ENCODE peak calls at places on chromosomes 1 and 21, in eight cellular contexts. G, C, Q, L, D, O, N and S are unnamed samples. For H3K4me1, the result is how much of the 10 kb centered on the place peaks cover.

GRCh38 chr1:9882296-9882944 is 27.6 kb downstream of the CTNNBIP1 start:
- DNase-seq in G (no peak), C (no peak), Q (no peak), L (no peak), D (no peak), O (no peak), N (no peak), S (no peak)

GRCh38 chr1:220498188-220498587 is 29.7 kb upstream of the MARK1 start:
- DNase-seq in G (no peak), C (no peak), Q (no peak), L (no peak), D (no peak), O (no peak), N (no peak), S (no peak)

GRCh38 chr1:30260318-30260717 is 463.1 kb downstream of the MATN1 start:
- DNase-seq in G (no peak), C (no peak), Q (no peak), L (no peak), D (no peak), O (no peak), N (no peak), S (no peak)

GRCh38 chr1:43317817-43318471 is 17.2 kb downstream of the TIE1 start:
- DNase-seq in G (peak), C (no peak), Q (no peak), L (no peak), D (no peak), O (no peak), N (no peak), S (no peak)

GRCh38 chr1:32144033-32144432 is 35.4 kb upstream of the TXLNA start:
- DNase-seq in G (no peak), C (no peak), Q (no peak), L (no peak), D (no peak), O (no peak), N (peak), S (no peak)

GRCh38 chr1:65423884-65424655 is 3.6 kb downstream of the LEPR start:
- DNase-seq in G (peak), C (peak), Q (no peak), L (no peak), D (peak), O (peak), N (peak), S (no peak)

GRCh38 chr1:14571810-14572767 is 26.4 kb upstream of the KAZN start:
- DNase-seq in G (peak), C (no peak), Q (no peak), L (peak), D (no peak), O (no peak), N (no peak), S (no peak)

GRCh38 chr1:18922848-18923475 is 20.6 kb upstream of the ALDH4A1 start:
- DNase-seq in G (no peak), C (no peak), Q (no peak), L (no peak), D (no peak), O (no peak), N (no peak), S (no peak)

GRCh38 chr21:17386498-17386897 is 126.3 kb upstream of the CXADR start:
- DNase-seq in G (no peak), C (no peak), Q (no peak), L (peak), D (no peak), O (no peak), N (no peak), S (no peak)

GRCh38 chr1:54476231-54477109 is 70.3 kb upstream of the SSBP3 start:
- DNase-seq in G (no peak), C (no peak), Q (no peak), L (no peak), D (no peak), O (no peak), N (peak), S (no peak)

GRCh38 chr21:31946236-31946635 is 73.4 kb downstream of the HUNK start:
- DNase-seq in G (no peak), C (no peak), Q (no peak), L (no peak), D (no peak), O (no peak), N (no peak), S (no peak)

GRCh38 chr1:37952738-37953137 is 5.9 kb upstream of the INPP5B start:
- DNase-seq in G (no peak), C (no peak), Q (no peak), L (no peak), D (no peak), O (no peak), N (no peak), S (no peak)

GRCh38 chr1:42322577-42322976 is 12.5 kb downstream of the FOXJ3 start:
- DNase-seq in G (no peak), C (no peak), Q (no peak), L (no peak), D (no peak), O (no peak), N (peak), S (no peak)

GRCh38 chr1:1290238-1290731 is 10.0 kb downstream of the SCNN1D start:
- DNase-seq in G (peak), C (peak), Q (no peak), L (peak), D (no peak), O (peak), N (peak), S (peak)

GRCh38 chr1:230270185-230270939 is 155.8 kb downstream of the PGBD5 start:
- DNase-seq in G (peak), C (no peak), Q (no peak), L (peak), D (no peak), O (peak), N (no peak), S (no peak)

GRCh38 chr1:27624467-27625233 is 10.3 kb downstream of the FGR start:
- DNase-seq in G (no peak), C (no peak), Q (no peak), L (peak), D (no peak), O (no peak), N (no peak), S (no peak)

GRCh38 chr1:78652019-78652560 is 2.5 kb downstream of the IFI44 start:
- DNase-seq in G (no peak), C (no peak), Q (no peak), L (no peak), D (no peak), O (no peak), N (no peak), S (no peak)

GRCh38 chr1:164895026-164895907 is 336.3 kb downstream of the PBX1 start:
- DNase-seq in G (no peak), C (no peak), Q (no peak), L (no peak), D (no peak), O (no peak), N (no peak), S (no peak)

GRCh38 chr1:16173447-16174260 is 17.8 kb upstream of the EPHA2 start:
- DNase-seq in G (no peak), C (peak), Q (no peak), L (no peak), D (peak), O (peak), N (peak), S (no peak)

DNA sequence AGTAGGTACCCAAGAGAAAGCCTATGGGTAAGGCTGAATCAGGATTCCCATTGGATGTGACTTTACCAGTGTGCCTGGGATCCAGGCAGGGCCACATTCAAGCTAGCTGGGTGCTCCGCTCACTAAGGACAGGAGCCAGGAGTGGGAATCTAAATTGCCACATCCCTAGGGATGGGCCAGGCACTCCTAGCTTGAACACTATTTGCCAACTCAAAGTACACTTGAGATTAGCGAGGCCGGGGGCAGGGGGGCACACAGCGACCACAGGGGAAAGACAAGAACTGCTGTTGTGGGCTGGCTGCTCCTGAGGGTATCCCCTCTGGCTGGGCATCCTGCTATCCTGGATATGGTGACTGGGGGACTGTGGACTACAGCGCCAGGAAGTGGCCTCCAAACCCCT is 4.3 kb downstream of the SLC45A3 start:
- DNase-seq in G (no peak), C (no peak), Q (no peak), L (no peak), D (no peak), O (no peak), N (no peak), S (no peak)
- H3K27ac ChIP-seq in G (no peak), C (no peak), Q (peak), L (no peak), D (no peak), O (no peak), N (no peak), S (no peak)

DNA sequence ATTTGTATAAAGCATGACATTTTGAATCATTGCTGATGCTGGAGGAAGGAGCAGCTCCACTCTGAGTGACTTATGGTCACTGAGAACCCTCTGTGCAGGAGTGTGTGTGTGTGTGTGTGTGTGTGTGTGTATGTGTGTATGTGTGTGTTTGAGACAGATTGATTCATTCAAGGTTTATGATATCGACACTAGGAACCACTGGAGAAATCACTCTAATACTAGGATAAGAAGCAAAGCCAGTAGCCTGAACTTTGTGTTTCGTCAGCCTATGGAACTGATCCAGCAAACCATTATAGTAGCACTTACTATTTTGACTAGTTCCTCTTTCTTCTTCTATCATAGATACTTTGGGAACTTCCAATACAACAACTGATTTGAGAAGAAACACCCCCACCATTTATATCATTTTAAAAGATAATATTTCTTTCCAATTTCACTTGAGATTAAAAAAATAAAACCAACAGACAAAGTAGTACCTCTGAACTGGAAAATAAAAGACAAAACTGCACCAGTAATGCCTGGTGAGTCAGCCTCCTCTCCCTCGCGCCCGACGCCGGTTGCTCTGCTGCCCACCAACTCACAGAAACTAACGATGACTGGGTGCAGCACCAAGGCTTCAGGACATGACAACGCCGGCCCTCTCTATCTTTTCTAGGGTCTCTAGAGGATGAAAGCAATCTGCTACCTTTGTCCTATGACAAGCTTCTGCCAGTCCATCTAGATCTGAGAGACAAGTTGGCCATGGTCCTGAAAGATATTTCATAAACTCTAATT is 20.9 kb downstream of the SLAMF1 start:
- DNase-seq in G (peak), C (no peak), Q (no peak), L (no peak), D (no peak), O (no peak), N (no peak), S (peak)
- H3K4me1 ChIP-seq in G (under half), C (under half), Q (under half), L (half or more), D (under half), O (under half), N (under half), S (half or more)

DNA sequence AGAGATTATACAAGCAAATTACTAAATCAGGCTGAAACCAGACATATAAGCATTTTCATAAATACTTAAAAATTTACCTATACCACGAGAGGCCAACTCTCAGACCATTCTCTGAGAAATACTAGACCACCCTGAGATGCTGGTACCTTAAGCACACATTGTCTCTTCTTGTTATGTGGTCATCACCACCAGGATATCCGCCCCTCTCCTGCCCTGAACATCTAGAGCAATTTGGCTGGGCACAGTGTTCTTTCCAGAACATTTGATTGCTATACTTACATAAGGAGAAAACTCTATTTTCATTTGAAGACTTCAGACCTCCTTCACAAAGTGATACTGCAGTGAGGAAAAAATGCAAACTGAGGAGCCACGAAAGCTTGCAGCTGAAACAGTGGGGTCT is 36.2 kb upstream of the DUSP10 start:
- DNase-seq in G (no peak), C (no peak), Q (no peak), L (no peak), D (no peak), O (no peak), N (no peak), S (no peak)
- H3K27ac ChIP-seq in G (no peak), C (no peak), Q (no peak), L (no peak), D (no peak), O (no peak), N (no peak), S (peak)

GRCh38 chr21:34935452-34935851 is 113.7 kb downstream of the RUNX1 start:
- DNase-seq in G (no peak), C (no peak), Q (no peak), L (no peak), D (no peak), O (no peak), N (no peak), S (no peak)
- H3K4me1 ChIP-seq in G (under half), C (under half), Q (under half), L (under half), D (under half), O (under half), N (under half), S (half or more)

GRCh38 chr21:34595457-34595856 is 19.5 kb downstream of the RCAN1 start:
- DNase-seq in G (no peak), C (no peak), Q (no peak), L (no peak), D (no peak), O (no peak), N (no peak), S (no peak)

GRCh38 chr21:34594566-34595234 is 20.2 kb downstream of the RCAN1 start:
- DNase-seq in G (no peak), C (no peak), Q (no peak), L (no peak), D (no peak), O (no peak), N (no peak), S (no peak)

GRCh38 chr21:34592573-34592972 is 22.3 kb downstream of the RCAN1 start:
- DNase-seq in G (no peak), C (no peak), Q (no peak), L (no peak), D (no peak), O (no peak), N (no peak), S (no peak)

GRCh38 chr21:34593423-34593822 is 21.5 kb downstream of the RCAN1 start:
- DNase-seq in G (no peak), C (no peak), Q (no peak), L (no peak), D (no peak), O (no peak), N (no peak), S (no peak)

GRCh38 chr21:34593954-34594531 is 20.9 kb downstream of the RCAN1 start:
- DNase-seq in G (no peak), C (no peak), Q (no peak), L (no peak), D (no peak), O (no peak), N (peak), S (no peak)
- H3K27ac ChIP-seq in G (no peak), C (no peak), Q (no peak), L (no peak), D (no peak), O (no peak), N (no peak), S (no peak)